ENCODE peak calls at places on chromosome 21, in six cellular contexts. One of them, this sample, is unnamed. For H3K4me1, the result is how much of the 10 kb centered on the place peaks cover.

GRCh38 chr21:36232641-36233040 is 76.0 kb downstream of the DOP1B start:
- DNase-seq in cardiac muscle cell: no peak
- DNase-seq in mucosa of descending colon: no peak
- DNase-seq in endodermal cell: no peak
- DNase-seq in Panc1: no peak
- DNase-seq in body of pancreas: peak
- DNase-seq in this sample: no peak

GRCh38 chr21:42662430-42663199 is 9.2 kb downstream of the PDE9A start:
- DNase-seq in cardiac muscle cell: no peak
- DNase-seq in mucosa of descending colon: no peak
- DNase-seq in endodermal cell: no peak
- DNase-seq in Panc1: no peak
- DNase-seq in body of pancreas: no peak
- DNase-seq in this sample: no peak

GRCh38 chr21:38821248-38821647 is 15.5 kb downstream of the ETS2 start:
- DNase-seq in cardiac muscle cell: no peak
- DNase-seq in mucosa of descending colon: peak
- DNase-seq in endodermal cell: no peak
- DNase-seq in Panc1: no peak
- DNase-seq in body of pancreas: no peak
- DNase-seq in this sample: no peak

GRCh38 chr21:29939859-29940245 is at the start of gene GRIK1:
- DNase-seq in cardiac muscle cell: no peak
- DNase-seq in mucosa of descending colon: no peak
- DNase-seq in endodermal cell: peak
- DNase-seq in Panc1: no peak
- DNase-seq in body of pancreas: no peak
- DNase-seq in this sample: no peak

GRCh38 chr21:18403685-18404084 is at the start of gene TMPRSS15:
- DNase-seq in cardiac muscle cell: no peak
- DNase-seq in mucosa of descending colon: no peak
- DNase-seq in endodermal cell: no peak
- DNase-seq in Panc1: no peak
- DNase-seq in body of pancreas: no peak
- DNase-seq in this sample: no peak

GRCh38 chr21:16422702-16423101 is 692.9 kb downstream of the USP25 start:
- DNase-seq in cardiac muscle cell: peak
- DNase-seq in mucosa of descending colon: no peak
- DNase-seq in endodermal cell: no peak
- DNase-seq in Panc1: no peak
- DNase-seq in body of pancreas: no peak
- DNase-seq in this sample: no peak

GRCh38 chr21:46082638-46083270 is 15.2 kb upstream of the COL6A2 start:
- DNase-seq in cardiac muscle cell: no peak
- DNase-seq in mucosa of descending colon: no peak
- DNase-seq in endodermal cell: peak
- DNase-seq in Panc1: no peak
- DNase-seq in body of pancreas: no peak
- DNase-seq in this sample: no peak

GRCh38 chr21:46636550-46637289 is 1.2 kb downstream of the PRMT2 start:
- DNase-seq in cardiac muscle cell: no peak
- DNase-seq in mucosa of descending colon: no peak
- DNase-seq in endodermal cell: no peak
- DNase-seq in Panc1: no peak
- DNase-seq in body of pancreas: no peak
- DNase-seq in this sample: no peak

GRCh38 chr21:40339050-40339449 is 471.8 kb downstream of the PCP4 start:
- DNase-seq in cardiac muscle cell: no peak
- DNase-seq in mucosa of descending colon: no peak
- DNase-seq in endodermal cell: no peak
- DNase-seq in Panc1: no peak
- DNase-seq in body of pancreas: peak
- DNase-seq in this sample: no peak

GRCh38 chr21:45262616-45263015 is 25.1 kb downstream of the POFUT2 start:
- DNase-seq in cardiac muscle cell: no peak
- DNase-seq in mucosa of descending colon: peak
- DNase-seq in endodermal cell: peak
- DNase-seq in Panc1: no peak
- DNase-seq in body of pancreas: no peak
- DNase-seq in this sample: no peak

GRCh38 chr21:43588957-43589356 is 70.3 kb downstream of the HSF2BP start:
- DNase-seq in cardiac muscle cell: no peak
- DNase-seq in mucosa of descending colon: no peak
- DNase-seq in endodermal cell: no peak
- DNase-seq in Panc1: no peak
- DNase-seq in body of pancreas: no peak
- DNase-seq in this sample: no peak

GRCh38 chr21:39125752-39126485 is 57.3 kb downstream of the PSMG1 start:
- DNase-seq in cardiac muscle cell: peak
- DNase-seq in mucosa of descending colon: peak
- DNase-seq in endodermal cell: peak
- DNase-seq in Panc1: peak
- DNase-seq in body of pancreas: peak
- DNase-seq in this sample: no peak

GRCh38 chr21:31117046-31117916 is 79.0 kb upstream of the KRTAP19-8 start:
- DNase-seq in cardiac muscle cell: peak
- DNase-seq in mucosa of descending colon: no peak
- DNase-seq in endodermal cell: peak
- DNase-seq in Panc1: peak
- DNase-seq in body of pancreas: no peak
- DNase-seq in this sample: no peak

GRCh38 chr21:15421947-15422346 is 307.8 kb upstream of the USP25 start:
- DNase-seq in cardiac muscle cell: peak
- DNase-seq in mucosa of descending colon: no peak
- DNase-seq in endodermal cell: no peak
- DNase-seq in Panc1: no peak
- DNase-seq in body of pancreas: no peak
- DNase-seq in this sample: peak

GRCh38 chr21:32256873-32257620 is 21.8 kb downstream of the MIS18A start:
- DNase-seq in cardiac muscle cell: peak
- DNase-seq in mucosa of descending colon: peak
- DNase-seq in endodermal cell: peak
- DNase-seq in Panc1: no peak
- DNase-seq in body of pancreas: peak
- DNase-seq in this sample: no peak

GRCh38 chr21:46425061-46425460 is 33.6 kb upstream of the DIP2A start:
- DNase-seq in cardiac muscle cell: no peak
- DNase-seq in mucosa of descending colon: no peak
- DNase-seq in endodermal cell: no peak
- DNase-seq in Panc1: no peak
- DNase-seq in body of pancreas: no peak
- DNase-seq in this sample: no peak

GRCh38 chr21:17045214-17045835 is 467.5 kb upstream of the CXADR start:
- DNase-seq in cardiac muscle cell: peak
- DNase-seq in mucosa of descending colon: no peak
- DNase-seq in endodermal cell: no peak
- DNase-seq in Panc1: no peak
- DNase-seq in body of pancreas: no peak
- DNase-seq in this sample: no peak

GRCh38 chr21:32340863-32341848 is 42.5 kb downstream of the MRAP start:
- DNase-seq in cardiac muscle cell: no peak
- DNase-seq in mucosa of descending colon: no peak
- DNase-seq in endodermal cell: peak
- DNase-seq in Panc1: no peak
- DNase-seq in body of pancreas: no peak
- DNase-seq in this sample: no peak

GRCh38 chr21:37433441-37433840 is 66.9 kb downstream of the DYRK1A start:
- DNase-seq in cardiac muscle cell: no peak
- DNase-seq in mucosa of descending colon: no peak
- DNase-seq in endodermal cell: no peak
- DNase-seq in Panc1: no peak
- DNase-seq in body of pancreas: no peak
- DNase-seq in this sample: no peak

GRCh38 chr21:16082038-16082816 is 352.4 kb downstream of the USP25 start:
- DNase-seq in cardiac muscle cell: peak
- DNase-seq in mucosa of descending colon: no peak
- DNase-seq in endodermal cell: no peak
- DNase-seq in Panc1: no peak
- DNase-seq in body of pancreas: no peak
- DNase-seq in this sample: no peak

GRCh38 chr21:36589352-36589971 is 109.5 kb upstream of the SIM2 start:
- DNase-seq in cardiac muscle cell: peak
- DNase-seq in mucosa of descending colon: peak
- DNase-seq in endodermal cell: peak
- DNase-seq in Panc1: no peak
- DNase-seq in body of pancreas: peak
- DNase-seq in this sample: no peak

GRCh38 chr21:17560377-17560776 is 47.5 kb downstream of the CXADR start:
- DNase-seq in cardiac muscle cell: no peak
- DNase-seq in mucosa of descending colon: no peak
- DNase-seq in endodermal cell: no peak
- DNase-seq in Panc1: no peak
- DNase-seq in body of pancreas: no peak
- DNase-seq in this sample: no peak

DNA sequence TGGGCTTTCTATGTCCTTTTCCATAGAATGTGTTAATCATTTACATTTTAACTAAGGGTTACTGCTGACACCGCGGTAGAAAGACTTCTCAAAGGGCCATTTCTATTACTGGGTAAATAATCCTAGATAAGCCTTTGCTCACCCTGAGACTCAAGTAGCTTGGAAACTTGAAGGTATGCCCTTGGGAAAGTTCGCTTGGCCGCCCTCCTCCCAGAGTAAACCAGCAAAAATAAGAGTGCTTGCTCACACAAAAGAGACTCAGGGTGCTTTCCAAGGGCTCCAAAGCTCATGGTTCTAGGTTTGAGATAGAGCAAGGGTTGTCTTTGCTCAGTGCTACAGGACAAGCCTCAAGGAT is 85.8 kb upstream of the TMPRSS2 start:
- DNase-seq in cardiac muscle cell: no peak
- DNase-seq in mucosa of descending colon: no peak
- DNase-seq in endodermal cell: no peak
- DNase-seq in Panc1: no peak
- DNase-seq in body of pancreas: peak
- DNase-seq in this sample: no peak
- H3K4me1 ChIP-seq in cardiac muscle cell: under half
- H3K4me1 ChIP-seq in mucosa of descending colon: under half
- H3K4me1 ChIP-seq in endodermal cell: under half
- H3K4me1 ChIP-seq in Panc1: under half
- H3K4me1 ChIP-seq in body of pancreas: under half
- H3K4me1 ChIP-seq in this sample: under half

GRCh38 chr21:26804895-26805609 is 40.2 kb downstream of the ADAMTS1 start:
- DNase-seq in cardiac muscle cell: no peak
- DNase-seq in mucosa of descending colon: no peak
- DNase-seq in endodermal cell: no peak
- DNase-seq in Panc1: no peak
- DNase-seq in body of pancreas: no peak
- DNase-seq in this sample: no peak
- TF ChIP-seq CTCF in cardiac muscle cell: no peak
- TF ChIP-seq CTCF in mucosa of descending colon: no peak
- TF ChIP-seq CTCF in endodermal cell: no peak
- TF ChIP-seq CTCF in Panc1: no peak
- TF ChIP-seq CTCF in body of pancreas: no peak
- TF ChIP-seq CTCF in this sample: no peak

GRCh38 chr21:33403786-33404571 is 766 bp downstream of the IFNGR2 start:
- DNase-seq in cardiac muscle cell: peak
- DNase-seq in mucosa of descending colon: peak
- DNase-seq in endodermal cell: peak
- DNase-seq in Panc1: no peak
- DNase-seq in body of pancreas: peak
- DNase-seq in this sample: no peak
- H3K4me1 ChIP-seq in cardiac muscle cell: under half
- H3K4me1 ChIP-seq in mucosa of descending colon: under half
- H3K4me1 ChIP-seq in endodermal cell: under half
- H3K4me1 ChIP-seq in Panc1: under half
- H3K4me1 ChIP-seq in body of pancreas: under half
- H3K4me1 ChIP-seq in this sample: under half

GRCh38 chr21:34857874-34858273 is 189.1 kb downstream of the CLIC6 start:
- DNase-seq in cardiac muscle cell: no peak
- DNase-seq in mucosa of descending colon: no peak
- DNase-seq in endodermal cell: peak
- DNase-seq in Panc1: no peak
- DNase-seq in body of pancreas: no peak
- DNase-seq in this sample: no peak
- TF ChIP-seq CTCF in cardiac muscle cell: peak
- TF ChIP-seq CTCF in mucosa of descending colon: no peak
- TF ChIP-seq CTCF in endodermal cell: peak
- TF ChIP-seq CTCF in Panc1: no peak
- TF ChIP-seq CTCF in body of pancreas: no peak
- TF ChIP-seq CTCF in this sample: no peak

This sample was measured in keratinocyte.